ENCODE peak calls at places on chromosomes 4 and X, in five cellular contexts. G, E, Z, V and T are unnamed samples.

GRCh38 chr4:176270669-176271068 is 1.6 kb upstream of the ASB5 start:
- DNase-seq in G (peak; percentile 99), E (no peak), Z (no peak), V (no peak), T (no peak)

GRCh38 chr4:110540606-110541440 is 64.9 kb downstream of the ENPEP start:
- DNase-seq in G (no peak), E (no peak), Z (no peak), V (no peak), T (no peak)

GRCh38 chrX:137998619-137999018 is 432.7 kb downstream of the ZIC3 start:
- DNase-seq in G (no peak), E (no peak), Z (no peak), V (no peak), T (no peak)

GRCh38 chr4:167614866-167615265 is 380.6 kb upstream of the SPOCK3 start:
- DNase-seq in G (no peak), E (no peak), Z (no peak), V (no peak), T (no peak)

GRCh38 chrX:148958896-148959295 is 458.5 kb downstream of the AFF2 start:
- DNase-seq in G (no peak), E (no peak), Z (no peak), V (no peak), T (no peak)

GRCh38 chr4:57501715-57502114 is 391.5 kb upstream of the IGFBP7 start:
- DNase-seq in G (no peak), E (no peak), Z (no peak), V (no peak), T (no peak)

GRCh38 chr4:123325241-123325681 is 71.3 kb upstream of the SPRY1 start:
- DNase-seq in G (no peak), E (no peak), Z (no peak), V (no peak), T (no peak)

GRCh38 chr4:184688447-184688846 is 38.9 kb downstream of the PRIMPOL start:
- DNase-seq in G (peak; percentile 72), E (no peak), Z (no peak), V (no peak), T (no peak)

GRCh38 chr4:170014359-170015008 is 11.7 kb downstream of the MFAP3L start:
- DNase-seq in G (no peak), E (no peak), Z (no peak), V (no peak), T (no peak)

GRCh38 chrX:47749185-47749967 is 87.3 kb upstream of the ZNF81 start:
- DNase-seq in G (no peak), E (no peak), Z (no peak), V (no peak), T (no peak)

GRCh38 chr4:143700420-143701352 is at the start of gene FREM3:
- DNase-seq in G (no peak), E (no peak), Z (no peak), V (no peak), T (peak; percentile 64)
- H3K4me3 ChIP-seq in G (no peak within 1 kb of the TSS), E (no peak within 1 kb of the TSS), Z (no peak within 1 kb of the TSS), V (no peak within 1 kb of the TSS), T (peak within 1 kb of the TSS; percentile 34)

GRCh38 chr4:133149364-133149695 is 236 bp downstream of the PCDH10 start:
- DNase-seq in G (no peak), E (no peak), Z (no peak), V (no peak), T (no peak)
- H3K4me3 ChIP-seq in G (peak overlapping the region; percentile 69), E (no peak overlapping the region), Z (no peak overlapping the region), V (no peak overlapping the region), T (peak overlapping the region; percentile 50)

DNA sequence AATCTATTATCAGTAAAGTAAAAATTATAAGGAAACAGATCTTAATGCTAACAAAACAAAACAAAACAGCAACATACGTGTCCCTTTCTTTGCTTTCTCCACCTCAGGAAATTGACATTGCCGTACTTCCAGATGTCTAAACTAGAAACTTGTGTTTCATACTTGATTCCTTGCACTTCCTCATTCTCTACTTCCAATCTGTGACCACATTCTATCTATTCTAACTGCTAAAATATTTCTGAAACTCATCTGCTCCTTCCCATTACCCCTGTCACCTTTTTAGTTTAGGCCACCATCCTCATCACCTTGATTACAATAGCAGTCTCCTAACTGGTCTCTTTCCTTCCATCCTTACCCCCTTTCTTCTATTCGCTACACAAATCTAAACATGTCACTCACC is 22.5 kb upstream of the RPA4 start:
- DNase-seq in G (no peak), E (no peak), Z (no peak), V (no peak), T (no peak)
- H3K4me3 ChIP-seq in G (no peak overlapping the region), E (no peak overlapping the region), Z (no peak overlapping the region), V (no peak overlapping the region), T (no peak overlapping the region)

DNA sequence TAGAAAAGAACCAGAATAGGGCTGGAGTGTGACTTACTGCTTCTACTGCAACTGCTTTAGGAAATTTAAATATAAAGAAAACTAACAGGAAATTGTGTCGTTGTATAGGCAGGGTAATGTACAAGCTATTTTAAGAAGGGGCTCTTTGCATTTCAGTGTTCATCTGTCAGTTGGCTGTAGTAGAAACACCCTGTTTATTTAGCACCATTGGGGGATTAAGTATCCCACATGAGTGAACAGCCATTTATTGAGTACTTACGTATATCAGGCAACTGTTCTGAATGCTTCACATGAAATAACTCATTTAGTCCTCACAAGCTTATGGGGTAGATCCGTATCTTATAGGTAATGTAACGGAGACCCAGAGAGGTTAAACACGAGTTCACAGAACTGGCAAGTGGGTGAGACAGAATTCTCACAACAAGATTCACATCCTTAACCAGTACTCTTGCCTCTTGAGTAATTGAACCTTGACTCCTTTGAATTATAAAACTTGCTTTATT is 23.9 kb downstream of the STIM2 start:
- DNase-seq in G (no peak), E (no peak), Z (no peak), V (no peak), T (no peak)
- H3K4me3 ChIP-seq in G (no peak overlapping the region), E (no peak overlapping the region), Z (no peak overlapping the region), V (no peak overlapping the region), T (no peak overlapping the region)

GRCh38 chrX:6778547-6779231 is 243.8 kb upstream of the VCX3A start:
- DNase-seq in G (no peak), E (no peak), Z (no peak), V (no peak), T (no peak)
- H3K4me3 ChIP-seq in G (no peak overlapping the region), E (no peak overlapping the region), Z (no peak overlapping the region), V (no peak overlapping the region), T (no peak overlapping the region)

GRCh38 chr4:139839664-139840063 is 174.0 kb downstream of the MGST2 start:
- DNase-seq in G (no peak), E (no peak), Z (no peak), V (no peak), T (no peak)

GRCh38 chr4:139838811-139839210 is 173.2 kb downstream of the MGST2 start:
- DNase-seq in G (no peak), E (no peak), Z (no peak), V (no peak), T (no peak)

GRCh38 chr4:139843643-139844042 is 178.0 kb downstream of the MGST2 start:
- DNase-seq in G (no peak), E (no peak), Z (no peak), V (no peak), T (no peak)

GRCh38 chr4:139841464-139842195 is 176.0 kb downstream of the MGST2 start:
- DNase-seq in G (no peak), E (no peak), Z (peak; percentile 11), V (peak; percentile 53), T (no peak)

DNA sequence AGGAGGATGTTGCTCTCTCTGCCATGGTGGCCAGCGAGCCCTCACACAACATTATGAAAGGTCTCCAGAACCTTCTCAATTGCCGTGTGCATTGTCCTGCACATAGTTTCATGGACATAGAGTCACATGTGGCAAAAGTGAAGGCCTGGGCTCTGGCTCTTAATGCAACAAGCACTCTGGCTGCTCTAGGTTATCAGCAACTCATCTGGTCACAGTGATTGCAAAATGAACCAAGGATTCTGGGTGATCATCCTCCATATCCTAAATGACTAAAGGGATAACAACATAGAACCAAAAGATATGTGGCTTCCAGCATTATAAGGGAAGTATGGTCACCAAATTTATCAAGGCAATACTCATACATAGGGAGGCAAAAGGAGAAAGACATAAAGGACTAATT is 175.2 kb downstream of the MGST2 start:
- DNase-seq in G (no peak), E (no peak), Z (no peak), V (no peak), T (no peak)
- H3K4me3 ChIP-seq in G (no peak overlapping the region), E (no peak overlapping the region), Z (no peak overlapping the region), V (no peak overlapping the region), T (no peak overlapping the region)

GRCh38 chr4:80610845-80611244 is 275.3 kb downstream of the CFAP299 start:
- DNase-seq in G (peak; percentile 7), E (no peak), Z (no peak), V (peak; percentile 27), T (no peak)
- H3K4me3 ChIP-seq in G (no peak overlapping the region), E (no peak overlapping the region), Z (no peak overlapping the region), V (no peak overlapping the region), T (no peak overlapping the region)

GRCh38 chrX:54357414-54358377 is at the start of gene WNK3:
- DNase-seq in G (peak; percentile 27), E (peak; percentile 92), Z (no peak), V (peak; percentile 30), T (peak; percentile 81)
- H3K4me3 ChIP-seq in G (peak within 1 kb of the TSS; percentile 62), E (peak within 1 kb of the TSS; percentile 23), Z (no peak within 1 kb of the TSS), V (no peak within 1 kb of the TSS), T (peak within 1 kb of the TSS; percentile 53)